ENCODE peak calls at places on chromosomes 1 and 21, in six cellular contexts. F is CD8-positive, alpha-beta T cell; R is A549; T is IMR-90; H is CD4-positive, alpha-beta memory T cell; D is PC-3. Q is an unnamed sample. For H3K9me3, the result is how much of the 10 kb centered on the place peaks cover.

GRCh38 chr21:42525228-42525604 is 11.6 kb downstream of the SLC37A1 start:
- DNase-seq in H (no peak), R (no peak), T (peak), D (no peak), F (no peak), Q (peak)

GRCh38 chr1:6077919-6078318 is 32.2 kb downstream of the KCNAB2 start:
- DNase-seq in F (no peak), T (no peak), H (no peak), R (no peak), D (no peak), Q (no peak)

GRCh38 chr1:161676441-161676840 is 13.5 kb downstream of the FCGR2B start:
- DNase-seq in T (no peak), R (no peak), H (no peak), D (no peak), F (no peak), Q (no peak)

GRCh38 chr1:81563632-81564031 is 237.1 kb upstream of the ADGRL2 start:
- DNase-seq in F (no peak), D (no peak), T (no peak), R (no peak), H (no peak), Q (no peak)

GRCh38 chr21:37413553-37414291 is 47.1 kb downstream of the DYRK1A start:
- DNase-seq in F (no peak), D (no peak), H (no peak), T (no peak), R (no peak), Q (no peak)

GRCh38 chr1:230948903-230949302 is 29.8 kb downstream of the TTC13 start:
- DNase-seq in F (no peak), D (no peak), R (no peak), T (no peak), H (no peak), Q (no peak)

GRCh38 chr21:35732788-35733187 is 327.5 kb downstream of the SETD4 start:
- DNase-seq in F (no peak), R (no peak), H (no peak), D (peak), T (no peak), Q (no peak)

GRCh38 chr1:154304664-154305337 is 16.1 kb upstream of the AQP10 start:
- DNase-seq in T (no peak), R (no peak), H (no peak), D (peak), F (no peak), Q (no peak)

GRCh38 chr1:162138599-162139397 is 69.3 kb downstream of the NOS1AP start:
- DNase-seq in T (no peak), H (no peak), R (no peak), D (no peak), F (no peak), Q (no peak)

GRCh38 chr1:167797005-167797404 is 75.2 kb downstream of the MPZL1 start:
- DNase-seq in D (peak), H (no peak), F (no peak), R (no peak), T (peak), Q (peak)

GRCh38 chr1:88673446-88673845 is 10.6 kb upstream of the PKN2 start:
- DNase-seq in R (no peak), T (no peak), H (no peak), F (no peak), D (no peak), Q (no peak)

GRCh38 chr1:234899041-234899787 is 229.4 kb downstream of the TOMM20 start:
- DNase-seq in H (no peak), T (peak), D (peak), R (no peak), F (no peak), Q (no peak)

GRCh38 chr1:115476616-115477015 is 138.6 kb upstream of the NGF start:
- DNase-seq in H (no peak), D (no peak), T (no peak), R (no peak), F (no peak), Q (no peak)

GRCh38 chr21:17554619-17555472 is 42.0 kb downstream of the CXADR start:
- DNase-seq in T (peak), D (peak), F (no peak), H (no peak), R (peak), Q (no peak)

GRCh38 chr1:27589841-27590426 is 14.0 kb downstream of the AHDC1 start:
- DNase-seq in D (peak), H (no peak), T (peak), F (no peak), R (no peak), Q (peak)

GRCh38 chr1:26112407-26112775 is 767 bp downstream of the PDIK1L start:
- DNase-seq in T (no peak), R (no peak), H (no peak), F (no peak), D (no peak), Q (no peak)

GRCh38 chr1:215004121-215004837 is 78.3 kb upstream of the KCNK2 start:
- DNase-seq in H (no peak), D (no peak), R (no peak), T (no peak), F (no peak), Q (no peak)

GRCh38 chr1:3067301-3067670 is 1.7 kb upstream of the PRDM16 start:
- DNase-seq in T (no peak), H (no peak), D (no peak), F (no peak), R (no peak), Q (no peak)

GRCh38 chr1:182617734-182618288 is 13.6 kb upstream of the RGS16 start:
- DNase-seq in T (peak), D (no peak), H (no peak), F (no peak), R (no peak), Q (peak)

GRCh38 chr1:232682248-232682647 is 52.3 kb upstream of the SIPA1L2 start:
- DNase-seq in D (no peak), F (no peak), H (no peak), R (no peak), T (no peak), Q (no peak)

GRCh38 chr1:182315157-182315556 is 76.4 kb downstream of the GLUL start:
- DNase-seq in F (no peak), T (no peak), H (no peak), R (no peak), D (no peak), Q (no peak)

GRCh38 chr1:226635456-226635941 is 86.9 kb downstream of the STUM start:
- DNase-seq in D (peak), H (peak), R (no peak), T (no peak), F (no peak), Q (no peak)

GRCh38 chr1:204782118-204782700 is 88.5 kb upstream of the NFASC start:
- DNase-seq in R (no peak), F (no peak), D (peak), H (no peak), T (peak), Q (peak)

GRCh38 chr1:214459895-214460294 is 91.5 kb downstream of the PTPN14 start:
- DNase-seq in F (no peak), D (no peak), H (no peak), T (no peak), R (no peak), Q (no peak)

GRCh38 chr1:231354330-231355020 is 16.4 kb downstream of the SPRTN start:
- DNase-seq in R (no peak), D (no peak), T (peak), F (no peak), H (no peak), Q (no peak)

GRCh38 chr1:25562101-25562927 is 18.9 kb downstream of the LDLRAP1 start:
- DNase-seq in F (peak), H (peak), D (no peak), T (no peak), R (no peak), Q (no peak)

GRCh38 chr1:55466343-55466742 is 251.2 kb upstream of the USP24 start:
- DNase-seq in T (no peak), H (no peak), D (peak), F (no peak), R (no peak), Q (peak)

GRCh38 chr1:87830579-87830978 is 501.9 kb downstream of the LMO4 start:
- DNase-seq in H (no peak), F (no peak), R (no peak), D (no peak), T (no peak), Q (no peak)

GRCh38 chr1:235090406-235091069 is 38.1 kb downstream of the TOMM20 start:
- DNase-seq in H (no peak), D (no peak), T (no peak), F (no peak), R (no peak), Q (no peak)

GRCh38 chr1:77021637-77022036 is 154.4 kb downstream of the ST6GALNAC5 start:
- DNase-seq in T (no peak), H (no peak), D (no peak), F (no peak), R (no peak), Q (no peak)

GRCh38 chr1:184789899-184790298 is 35.2 kb upstream of the EDEM3 start:
- DNase-seq in H (no peak), T (no peak), F (no peak), R (no peak), D (no peak), Q (peak)

GRCh38 chr1:26780344-26780957 is 7.3 kb upstream of the PIGV start:
- DNase-seq in D (no peak), H (no peak), R (no peak), F (no peak), T (no peak), Q (no peak)

GRCh38 chr1:179231923-179232322 is 2.4 kb upstream of the ABL2 start:
- DNase-seq in D (peak), R (peak), T (peak), F (no peak), H (no peak), Q (no peak)

GRCh38 chr1:29839726-29840125 is 603.4 kb downstream of the PTPRU start:
- DNase-seq in R (no peak), F (no peak), H (no peak), D (no peak), T (no peak), Q (no peak)

GRCh38 chr1:170030212-170030611 is 44.3 kb downstream of the KIFAP3 start:
- DNase-seq in F (no peak), D (peak), H (no peak), R (no peak), T (no peak), Q (no peak)

GRCh38 chr1:21852282-21853129 is 40.4 kb downstream of the LDLRAD2 start:
- DNase-seq in D (no peak), R (no peak), H (no peak), T (no peak), F (no peak), Q (no peak)

GRCh38 chr1:31627930-31628421 is 10.5 kb downstream of the HCRTR1 start:
- DNase-seq in H (no peak), D (no peak), R (no peak), T (no peak), F (no peak), Q (no peak)

DNA sequence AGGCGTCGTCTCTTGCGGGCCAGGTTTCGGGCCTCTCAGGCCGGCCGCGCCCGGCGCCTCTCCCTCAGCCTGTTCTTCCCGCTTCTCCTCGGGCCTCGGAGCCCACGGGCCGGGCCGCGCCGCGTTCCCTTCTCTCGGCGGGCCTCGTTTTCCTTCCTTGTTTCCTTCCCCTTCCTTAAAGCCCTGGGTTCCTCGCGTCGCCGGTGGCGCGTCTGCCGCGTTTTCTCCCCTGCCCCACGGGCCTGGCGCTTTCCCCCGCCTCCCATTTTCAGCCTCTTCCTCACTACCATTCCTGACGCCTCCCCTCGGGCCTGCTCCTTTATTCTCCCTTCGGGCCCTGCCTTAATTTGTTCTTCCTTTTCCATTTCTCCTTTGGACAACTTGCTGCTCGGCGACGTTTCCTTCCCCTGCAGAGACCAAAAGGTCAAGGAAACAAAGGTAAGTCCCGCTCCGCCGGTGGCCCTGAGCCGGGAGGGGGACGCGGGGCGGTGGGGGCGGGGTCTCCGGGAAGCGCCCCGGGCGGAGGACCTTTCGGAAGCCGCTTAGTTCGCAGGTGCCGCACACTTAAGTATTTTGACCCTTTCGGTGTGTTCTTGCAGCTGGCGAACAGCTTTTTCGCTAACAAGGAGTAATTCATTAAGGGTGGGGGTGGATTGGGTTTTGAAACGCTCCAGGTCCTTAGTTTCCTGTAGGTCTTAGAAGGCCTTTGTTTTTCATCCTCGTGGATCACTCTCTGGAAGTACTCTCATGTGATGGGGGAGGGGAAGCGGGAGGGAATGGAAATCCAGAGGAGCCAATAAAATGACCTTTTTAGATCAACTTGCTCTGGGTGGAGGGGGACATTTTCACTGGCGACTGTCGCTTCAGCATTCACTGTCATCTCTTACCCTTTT is 751 bp downstream of the YTHDF2 start:
- DNase-seq in D (peak), T (peak), R (peak), H (peak), F (peak), Q (peak)
- H3K4me3 ChIP-seq in D (peak), T (peak), R (peak), H (peak), F (peak), Q (peak)

GRCh38 chr21:34222031-34222335 is 141.8 kb upstream of the KCNE2 start:
- DNase-seq in F (no peak), H (no peak), T (no peak), R (no peak), D (no peak), Q (no peak)
- H3K9me3 ChIP-seq in F (under half), H (under half), T (under half), R (under half), D (under half), Q (under half)

GRCh38 chr1:110082477-110082876 is 12.0 kb upstream of the ALX3 start:
- DNase-seq in H (no peak), R (no peak), D (no peak), F (no peak), T (no peak), Q (no peak)

GRCh38 chr1:110085666-110086065 is 15.2 kb upstream of the ALX3 start:
- DNase-seq in R (no peak), D (no peak), F (no peak), T (no peak), H (no peak), Q (no peak)

GRCh38 chr1:110083453-110084225 is 13.2 kb upstream of the ALX3 start:
- DNase-seq in F (no peak), T (no peak), R (no peak), H (no peak), D (no peak), Q (no peak)

GRCh38 chr1:110086959-110087358 is 16.5 kb upstream of the ALX3 start:
- DNase-seq in T (no peak), H (no peak), F (no peak), R (no peak), D (no peak), Q (peak)

GRCh38 chr1:110084226-110085078 is 14.0 kb upstream of the ALX3 start:
- DNase-seq in R (no peak), F (no peak), H (no peak), D (no peak), T (peak), Q (peak)
- H3K4me3 ChIP-seq in R (no peak), F (peak), H (peak), D (no peak), T (peak), Q (peak)

DNA sequence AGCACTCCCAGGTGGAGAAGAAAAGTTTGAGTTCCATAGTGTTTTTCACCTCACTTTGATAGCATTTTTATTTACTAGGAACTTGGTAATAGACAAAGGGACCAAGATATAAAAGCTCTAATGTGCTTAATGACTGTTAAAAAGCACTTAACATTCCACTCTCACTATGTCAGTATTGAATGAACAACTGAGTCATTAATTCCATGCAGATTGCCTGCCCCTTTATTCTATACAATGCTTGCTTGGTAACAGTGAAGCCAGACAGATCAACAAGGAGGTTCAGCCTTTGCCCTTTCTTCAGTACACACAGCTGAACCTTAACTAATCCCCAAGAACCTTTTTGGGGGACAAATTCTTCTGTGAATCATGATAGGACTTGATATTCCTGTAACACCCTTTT is 425.5 kb downstream of the NUF2 start:
- DNase-seq in T (no peak), H (no peak), R (no peak), D (peak), F (no peak), Q (no peak)
- H3K9me3 ChIP-seq in T (under half), H (under half), R (under half), D (under half), F (under half), Q (under half)

DNA sequence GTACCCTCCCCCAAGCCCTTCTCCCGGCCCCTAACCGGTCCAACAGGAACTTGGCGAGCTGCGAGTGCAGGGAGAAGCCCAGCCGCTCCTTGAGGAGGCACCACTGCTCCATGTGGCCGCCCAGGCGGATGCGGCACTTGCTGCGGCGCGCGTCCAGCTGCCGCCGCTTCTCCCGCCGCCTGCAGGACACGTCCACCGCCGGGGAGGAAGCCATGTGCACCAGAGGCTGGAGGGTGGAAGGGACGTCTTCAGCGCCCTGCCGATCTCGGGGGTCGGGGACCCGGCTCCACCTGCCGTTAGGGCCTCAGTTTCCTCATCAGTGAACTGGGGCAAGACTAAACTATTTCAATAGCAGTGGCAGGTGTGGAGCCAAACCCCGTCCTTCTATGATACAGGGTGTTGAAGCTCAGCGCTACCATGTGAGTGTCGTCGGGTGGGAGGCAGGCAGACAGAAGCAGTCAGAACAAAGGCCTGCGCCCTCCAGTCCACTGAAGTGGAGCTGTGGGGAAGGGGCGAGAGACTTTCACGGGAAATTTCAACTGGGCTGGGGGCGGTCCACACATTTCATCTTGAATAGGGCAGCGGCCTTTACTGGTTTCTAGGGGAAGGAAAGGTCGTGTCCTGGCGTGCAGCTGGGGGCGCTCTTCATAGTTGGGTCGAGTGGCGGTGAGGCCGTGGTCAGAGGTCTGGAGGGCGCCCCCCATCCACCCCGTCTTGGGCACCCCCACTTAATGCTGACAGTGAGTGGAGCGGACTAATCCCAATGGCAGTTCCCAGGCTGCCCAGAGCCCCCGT is 592 bp downstream of the ZNF692 start:
- DNase-seq in F (no peak), H (peak), R (peak), D (peak), T (peak), Q (peak)
- H3K4me3 ChIP-seq in F (peak), H (peak), R (peak), D (peak), T (peak), Q (peak)

GRCh38 chr21:20187028-20187427 is 811.2 kb upstream of the NCAM2 start:
- DNase-seq in T (no peak), D (no peak), F (no peak), R (no peak), H (no peak), Q (no peak)
- H3K9me3 ChIP-seq in T (under half), D (under half), F (under half), R (under half), H (under half), Q (under half)

GRCh38 chr1:118982281-118982680 is 5.9 kb downstream of the TBX15 start:
- DNase-seq in H (no peak), D (no peak), T (no peak), F (no peak), R (no peak), Q (no peak)
- H3K4me3 ChIP-seq in H (no peak), D (no peak), T (no peak), F (no peak), R (no peak), Q (peak)

GRCh38 chr1:60054374-60054773 is 19.2 kb downstream of the C1orf87 start:
- DNase-seq in D (no peak), T (no peak), F (no peak), R (no peak), H (no peak), Q (no peak)
- H3K9me3 ChIP-seq in D (under half), T (under half), F (under half), R (under half), H (under half), Q (under half)